ENCODE peak calls at places on chromosome 7, in five cellular contexts. R is NK-92 treated with Interleukin-12 subunit alpha and Interleukin-12 subunit beta, amount 100 ng/mL, for 24 hours; N is foreskin fibroblast; E is activated effector memory CD4-positive, alpha-beta T cell treated with anti-CD3 and anti-CD28 coated beads, Interleukin-2, amount 50 U/mL, for 16 hours; I is erythroblast. D is an unnamed sample.

GRCh38 chr7:95511716-95512260 is 26.0 kb downstream of the ASB4 start:
- DNase-seq in R (peak), N (peak), E (peak), I (peak), D (peak)

GRCh38 chr7:157469181-157470016 is 132.6 kb downstream of the DNAJB6 start:
- DNase-seq in R (no peak), N (no peak), E (no peak), I (no peak), D (no peak)

GRCh38 chr7:16929146-16929762 is 47.5 kb upstream of the AGR3 start:
- DNase-seq in R (no peak), N (no peak), E (no peak), I (no peak), D (no peak)

GRCh38 chr7:4730276-4730675 is 45.1 kb upstream of the AP5Z1 start:
- DNase-seq in R (no peak), N (no peak), E (no peak), I (no peak), D (no peak)

GRCh38 chr7:135758531-135758932 is 9.9 kb upstream of the FAM180A start:
- DNase-seq in R (no peak), N (no peak), E (no peak), I (peak), D (no peak)

GRCh38 chr7:78139335-78139734 is 340.8 kb downstream of the PHTF2 start:
- DNase-seq in R (no peak), N (peak), E (no peak), I (no peak), D (no peak)

GRCh38 chr7:25859412-25859704 is 292.6 kb upstream of the NFE2L3 start:
- DNase-seq in R (no peak), N (no peak), E (no peak), I (no peak), D (no peak)

GRCh38 chr7:74412061-74412460 is 41.6 kb upstream of the GTF2IRD1 start:
- DNase-seq in R (no peak), N (no peak), E (no peak), I (no peak), D (no peak)

GRCh38 chr7:98555403-98555802 is 61.7 kb upstream of the NPTX2 start:
- DNase-seq in R (no peak), N (no peak), E (no peak), I (no peak), D (no peak)

GRCh38 chr7:51040777-51041176 is 258.1 kb upstream of the GRB10 start:
- DNase-seq in R (no peak), N (no peak), E (no peak), I (no peak), D (no peak)

GRCh38 chr7:69982197-69982596 is 383.9 kb downstream of the AUTS2 start:
- DNase-seq in R (no peak), N (no peak), E (no peak), I (no peak), D (no peak)

GRCh38 chr7:100503350-100503735 is 19.6 kb downstream of the NYAP1 start:
- DNase-seq in R (no peak), N (peak), E (no peak), I (no peak), D (no peak)

GRCh38 chr7:121376982-121377381 is 19.1 kb downstream of the FAM3C start:
- DNase-seq in R (no peak), N (no peak), E (no peak), I (no peak), D (no peak)

GRCh38 chr7:133434246-133434865 is 181.5 kb downstream of the EXOC4 start:
- DNase-seq in R (no peak), N (peak), E (no peak), I (peak), D (no peak)

GRCh38 chr7:45599851-45600706 is 25.9 kb downstream of the ADCY1 start:
- DNase-seq in R (no peak), N (no peak), E (peak), I (no peak), D (no peak)

GRCh38 chr7:151413241-151413640 is 3.4 kb upstream of the WDR86 start:
- DNase-seq in R (no peak), N (no peak), E (no peak), I (no peak), D (no peak)

GRCh38 chr7:105015631-105015965 is 1.6 kb downstream of the KMT2E start:
- DNase-seq in R (peak), N (no peak), E (peak), I (peak), D (no peak)

GRCh38 chr7:48512892-48513291 is 341.6 kb downstream of the ABCA13 start:
- DNase-seq in R (no peak), N (no peak), E (no peak), I (no peak), D (no peak)

GRCh38 chr7:36430171-36430570 is 40.5 kb downstream of the ANLN start:
- DNase-seq in R (no peak), N (no peak), E (no peak), I (no peak), D (no peak)

GRCh38 chr7:105154084-105154483 is 140.1 kb downstream of the KMT2E start:
- DNase-seq in R (no peak), N (no peak), E (no peak), I (no peak), D (no peak)

D was measured in Calu3.